ENCODE peak calls at places on chromosomes 4 and X, in nine cellular contexts. D is progenitor cell of endocrine pancreas; U is A549; B is NCI-H1417; E is GM23248; P is T-helper 22 cell; J is AG08395; S is CD8-positive, alpha-beta T cell; Q is NCI-H2081. O is an unnamed sample.

GRCh38 chr4:112403072-112403945 is 106.1 kb downstream of the ALPK1 start:
- DNase-seq in D (no peak), E (no peak), P (no peak), J (no peak), S (no peak), B (peak; percentile 9), U (no peak), Q (no peak), O (no peak)

GRCh38 chrX:24149346-24150050 is at the start of gene ZFX:
- DNase-seq in B (peak; percentile 83), D (peak; percentile 56), S (peak; percentile 57), E (peak; percentile 63), J (peak; percentile 42), Q (peak; percentile 42), P (peak; percentile 66), U (no peak), O (no peak)

GRCh38 chr4:113080050-113080449 is 30.6 kb downstream of the ANK2 start:
- DNase-seq in J (no peak), D (no peak), Q (no peak), B (no peak), E (peak; percentile 66), S (no peak), U (peak; percentile 32), P (no peak), O (no peak)

GRCh38 chrX:119118780-119119395 is 8.7 kb downstream of the KIAA1210 start:
- DNase-seq in U (peak; percentile 50), Q (peak; percentile 55), D (peak; percentile 29), S (peak; percentile 53), E (peak; percentile 61), P (no peak), B (peak; percentile 51), J (peak; percentile 59), O (peak; percentile 51)

GRCh38 chr4:67770422-67770821 is 16.2 kb upstream of the GNRHR start:
- DNase-seq in E (no peak), J (no peak), D (no peak), P (no peak), Q (no peak), S (no peak), B (peak; percentile 27), U (no peak), O (no peak)

GRCh38 chr4:81562093-81562492 is 90.4 kb upstream of the RASGEF1B start:
- DNase-seq in E (no peak), J (no peak), P (no peak), U (no peak), B (no peak), Q (no peak), D (no peak), S (no peak), O (no peak)

GRCh38 chr4:101019313-101019712 is 328.0 kb downstream of the PPP3CA start:
- DNase-seq in S (no peak), E (no peak), Q (no peak), B (no peak), P (no peak), J (no peak), U (no peak), D (no peak), O (no peak)

GRCh38 chr4:181504846-181505374 is 738.3 kb upstream of the TENM3 start:
- DNase-seq in P (no peak), Q (peak; percentile 48), J (no peak), B (peak; percentile 95), U (no peak), S (no peak), E (no peak), D (no peak), O (no peak)

GRCh38 chrX:40827331-40827730 is 92.0 kb upstream of the MED14 start:
- DNase-seq in P (no peak), E (no peak), U (no peak), B (no peak), D (no peak), S (no peak), J (no peak), Q (no peak), O (no peak)

GRCh38 chr4:3563403-3563802 is 31.2 kb upstream of the LRPAP1 start:
- DNase-seq in E (peak; percentile 1), U (no peak), P (no peak), S (no peak), J (no peak), D (no peak), B (no peak), Q (no peak), O (no peak)

GRCh38 chr4:82677327-82677726 is 115.5 kb upstream of the TMEM150C start:
- DNase-seq in U (no peak), Q (no peak), S (no peak), J (no peak), B (peak; percentile 41), E (no peak), P (no peak), D (no peak), O (no peak)

GRCh38 chr4:71713611-71714203 is 70.2 kb downstream of the GC start:
- DNase-seq in U (no peak), B (peak; percentile 59), Q (peak; percentile 13), S (no peak), P (no peak), E (peak; percentile 84), D (no peak), J (peak; percentile 31), O (no peak)

GRCh38 chr4:141036786-141037185 is 96.5 kb downstream of the RNF150 start:
- DNase-seq in Q (no peak), E (no peak), S (no peak), J (no peak), P (no peak), D (no peak), B (no peak), U (no peak), O (no peak)

GRCh38 chr4:20463176-20463430 is 211.4 kb downstream of the SLIT2 start:
- DNase-seq in E (no peak), S (no peak), J (no peak), D (no peak), B (no peak), U (no peak), P (no peak), Q (no peak), O (no peak)

GRCh38 chr4:82765134-82765533 is 33.5 kb downstream of the SCD5 start:
- DNase-seq in B (no peak), J (no peak), P (no peak), S (no peak), E (no peak), Q (no peak), D (no peak), U (no peak), O (no peak)

GRCh38 chrX:49165901-49166881 is 3.6 kb downstream of the MAGIX start:
- DNase-seq in B (peak; percentile 61), Q (no peak), U (no peak), E (peak; percentile 17), D (peak; percentile 72), P (peak; percentile 70), J (no peak), S (peak; percentile 66), O (no peak)

GRCh38 chr4:123191728-123192127 is 204.9 kb upstream of the SPRY1 start:
- DNase-seq in D (no peak), U (no peak), Q (no peak), E (no peak), B (no peak), J (no peak), S (no peak), P (no peak), O (no peak)

GRCh38 chrX:129738466-129739308 is at the start of gene XPNPEP2:
- DNase-seq in P (no peak), Q (no peak), S (no peak), U (no peak), E (peak; percentile 51), D (no peak), B (no peak), J (peak; percentile 54), O (no peak)

GRCh38 chrX:82813671-82814078 is 694.4 kb upstream of the POU3F4 start:
- DNase-seq in J (peak; percentile 2), Q (no peak), B (no peak), D (no peak), U (peak; percentile 22), P (no peak), E (peak; percentile 36), S (no peak), O (no peak)

GRCh38 chrX:108601276-108601675 is 135.1 kb downstream of the IRS4 start:
- DNase-seq in D (no peak), J (no peak), S (no peak), B (no peak), U (no peak), P (no peak), E (no peak), Q (no peak), O (no peak)

GRCh38 chr4:1323635-1324442 is 23.2 kb upstream of the UVSSA start:
- DNase-seq in Q (no peak), J (peak; percentile 37), S (no peak), P (no peak), U (peak; percentile 44), E (peak; percentile 85), B (no peak), D (no peak), O (no peak)

GRCh38 chr4:20276848-20277247 is 25.1 kb downstream of the SLIT2 start:
- DNase-seq in S (no peak), B (peak; percentile 9), P (no peak), J (no peak), E (no peak), D (no peak), Q (no peak), U (no peak), O (peak; percentile 5)

O was measured in NCI-H2227 treated with DMSO at 0.1 percent for 48 hours.